ENCODE peak calls at places on chromosomes 2 and 18, in four cellular contexts. X is NCI-H2081, W is fibroblast of gingiva, G is activated T-helper 1 cell treated with Interleukin-2 at 50 U/mL for 16 hours. D is an unnamed sample.
A peak's percentile ranks its signal among the peaks of the same experiment; 100 is the strongest.

GRCh38 chr2:60844105-60844504 is 37.3 kb upstream of the REL start:
- DNase-seq in W (no peak), G (no peak), X (no peak), D (no peak)

GRCh38 chr18:12478269-12479057 is 70.7 kb downstream of the PRELID3A start:
- DNase-seq in W (no peak), X (no peak), G (no peak), D (no peak)

GRCh38 chr2:216161967-216162366 is 52.8 kb downstream of the XRCC5 start:
- DNase-seq in G (no peak), X (no peak), W (no peak), D (no peak)

GRCh38 chr2:241095594-241096290 is 6.3 kb downstream of the MTERF4 start:
- DNase-seq in G (peak; percentile 43), W (no peak), X (no peak), D (no peak)

GRCh38 chr2:200787351-200788128 is 24.2 kb upstream of the BZW1 start:
- DNase-seq in W (peak; percentile 87), G (no peak), X (no peak), D (no peak)

GRCh38 chr2:28219134-28219533 is 173.5 kb upstream of the FOSL2 start:
- DNase-seq in W (no peak), X (no peak), G (no peak), D (no peak)

GRCh38 chr2:70977605-70978205 is 725 bp upstream of the ANKRD53 start:
- DNase-seq in X (peak; percentile 35), W (peak; percentile 92), G (no peak), D (no peak)

GRCh38 chr2:110816404-110817365 is 84.3 kb downstream of the ACOXL start:
- DNase-seq in W (no peak), G (no peak), X (no peak), D (no peak)

GRCh38 chr18:79941473-79942119 is 9.9 kb downstream of the SLC66A2 start:
- DNase-seq in X (no peak), W (no peak), G (no peak), D (no peak)

GRCh38 chr2:172098650-172099471 is 3.8 kb downstream of the DLX2 start:
- DNase-seq in W (peak; percentile 88), G (no peak), X (no peak), D (no peak)

GRCh38 chr2:168992591-168993349 is 38.4 kb downstream of the ABCB11 start:
- DNase-seq in W (peak; percentile 30), G (no peak), X (no peak), D (no peak)

GRCh38 chr2:205060269-205060668 is 515.0 kb downstream of the PARD3B start:
- DNase-seq in G (no peak), X (no peak), W (peak; percentile 45), D (no peak)

GRCh38 chr2:19319698-19320097 is 38.7 kb downstream of the OSR1 start:
- DNase-seq in W (no peak), X (no peak), G (no peak), D (no peak)

GRCh38 chr2:173214213-173214612 is 138.6 kb downstream of the MAP3K20 start:
- DNase-seq in W (no peak), X (peak; percentile 22), G (no peak), D (no peak)

GRCh38 chr2:25672500-25673169 is 742 bp downstream of the DTNB start:
- DNase-seq in X (peak; percentile 61), G (peak; percentile 56), W (peak; percentile 40), D (no peak)

GRCh38 chr2:9201185-9201891 is 5.3 kb upstream of the ASAP2 start:
- DNase-seq in W (no peak), G (no peak), X (no peak), D (no peak)

GRCh38 chr2:1632006-1632348 is 112.3 kb downstream of the PXDN start:
- DNase-seq in G (no peak), W (peak; percentile 64), X (peak; percentile 67), D (no peak)

GRCh38 chr18:12394428-12394827 is 13.3 kb upstream of the PRELID3A start:
- DNase-seq in G (no peak), X (no peak), W (no peak), D (no peak)

GRCh38 chr2:196218109-196218508 is 46.7 kb upstream of the STK17B start:
- DNase-seq in W (no peak), G (no peak), X (no peak), D (no peak)

GRCh38 chr2:173658946-173659371 is 304.3 kb downstream of the CDCA7 start:
- DNase-seq in G (no peak), W (peak; percentile 74), X (no peak), D (no peak)

GRCh38 chr18:36477776-36478175 is 180.3 kb downstream of the FHOD3 start:
- DNase-seq in X (no peak), W (no peak), G (no peak), D (no peak)

GRCh38 chr2:144512421-144513272 is 7.3 kb downstream of the ZEB2 start:
- DNase-seq in X (no peak), G (no peak), W (no peak), D (no peak)

GRCh38 chr18:35039633-35040032 is 1.6 kb upstream of the MAPRE2 start:
- DNase-seq in G (no peak), W (no peak), X (no peak), D (no peak)

GRCh38 chr2:114661926-114662670 is 219.7 kb downstream of the DPP10 start:
- DNase-seq in W (no peak), G (no peak), X (peak; percentile 70), D (no peak)

GRCh38 chr2:147352294-147352693 is 492.5 kb upstream of the ACVR2A start:
- DNase-seq in W (no peak), G (no peak), X (peak; percentile 50), D (peak; percentile 58)

GRCh38 chr2:96105152-96105915 is 11.0 kb downstream of the ADRA2B start:
- DNase-seq in X (no peak), W (no peak), G (no peak), D (no peak)

GRCh38 chr2:187497858-187498463 is 49.9 kb upstream of the CALCRL start:
- DNase-seq in X (peak; percentile 12), W (no peak), G (no peak), D (no peak)

GRCh38 chr2:219962089-219962488 is 334.7 kb downstream of the SLC4A3 start:
- DNase-seq in W (no peak), X (no peak), G (no peak), D (no peak)

GRCh38 chr2:120385355-120386127 is 39.6 kb downstream of the INHBB start:
- DNase-seq in X (no peak), W (no peak), G (no peak), D (no peak)

GRCh38 chr2:221495766-221496165 is 76.3 kb downstream of the EPHA4 start:
- DNase-seq in W (no peak), X (no peak), G (no peak), D (no peak)

GRCh38 chr2:216664593-216665034 is 30.7 kb downstream of the IGFBP5 start:
- DNase-seq in G (no peak), W (no peak), X (no peak), D (no peak)

GRCh38 chr18:80251700-80252099 is 4.4 kb upstream of the PARD6G start:
- DNase-seq in G (no peak), X (no peak), W (no peak), D (no peak)

D was measured in NCI-H1092.